ENCODE peak calls at places on chromosomes 4 and X, in five cellular contexts. T is non-pigmented ciliary epithelial cell, W is GM13976, K is ureter, I is pancreas. L is an unnamed sample.

GRCh38 chr4:185577592-185577940 is 42.3 kb upstream of the PDLIM3 start:
- DNase-seq in T (no peak), W (no peak), K (no peak), I (no peak), L (no peak)

GRCh38 chr4:116358633-116359222 is 726.6 kb downstream of the TRAM1L1 start:
- DNase-seq in T (peak), W (peak), K (no peak), I (peak), L (peak)

GRCh38 chr4:146329042-146329716 is 114.8 kb downstream of the REELD1 start:
- DNase-seq in T (peak), W (no peak), K (no peak), I (no peak), L (no peak)

GRCh38 chr4:82780398-82781231 is 18.0 kb downstream of the SCD5 start:
- DNase-seq in T (no peak), W (no peak), K (peak), I (peak), L (peak)

GRCh38 chr4:89204624-89205023 is 93.3 kb downstream of the TIGD2 start:
- DNase-seq in T (no peak), W (no peak), K (no peak), I (no peak), L (no peak)

GRCh38 chr4:130478406-130478805 is 1382.5 kb downstream of the C4orf33 start:
- DNase-seq in T (peak), W (no peak), K (no peak), I (no peak), L (no peak)

GRCh38 chr4:106238819-106239420 is 77.1 kb downstream of the TBCK start:
- DNase-seq in T (no peak), W (no peak), K (no peak), I (no peak), L (no peak)

GRCh38 chrX:63434665-63435064 is 83.5 kb upstream of the SPIN4 start:
- DNase-seq in T (no peak), W (no peak), K (no peak), I (no peak), L (no peak)

GRCh38 chrX:148601034-148601433 is 100.6 kb downstream of the AFF2 start:
- DNase-seq in T (no peak), W (no peak), K (no peak), I (no peak), L (no peak)

GRCh38 chrX:110477593-110478228 is 119.1 kb downstream of the RTL9 start:
- DNase-seq in T (no peak), W (no peak), K (no peak), I (no peak), L (no peak)

GRCh38 chrX:24259544-24260240 is 54.2 kb downstream of the SUPT20HL2 start:
- DNase-seq in T (no peak), W (peak), K (peak), I (peak), L (no peak)

GRCh38 chr4:185479507-185479971 is 8.0 kb upstream of the CCDC110 start:
- DNase-seq in T (no peak), W (peak), K (no peak), I (no peak), L (no peak)

GRCh38 chrX:78527263-78527662 is 131.9 kb downstream of the RTL3 start:
- DNase-seq in T (no peak), W (no peak), K (no peak), I (no peak), L (no peak)

GRCh38 chr4:146237092-146237491 is 22.8 kb downstream of the REELD1 start:
- DNase-seq in T (no peak), W (no peak), K (no peak), I (no peak), L (no peak)

GRCh38 chrX:14697453-14697852 is 168.1 kb downstream of the GLRA2 start:
- DNase-seq in T (no peak), W (peak), K (no peak), I (peak), L (peak)

GRCh38 chr4:113832795-113833194 is 71.3 kb upstream of the CAMK2D start:
- DNase-seq in T (no peak), W (no peak), K (no peak), I (no peak), L (no peak)

GRCh38 chrX:67613366-67613765 is 69.5 kb downstream of the AR start:
- DNase-seq in T (no peak), W (no peak), K (no peak), I (no peak), L (no peak)

GRCh38 chr4:121597346-121597934 is 99.3 kb downstream of the ANXA5 start:
- DNase-seq in T (peak), W (no peak), K (no peak), I (no peak), L (no peak)

GRCh38 chr4:10730019-10730418 is 45.5 kb upstream of the CLNK start:
- DNase-seq in T (no peak), W (no peak), K (no peak), I (no peak), L (no peak)

GRCh38 chr4:40931825-40932224 is 182.1 kb downstream of the NSUN7 start:
- DNase-seq in T (no peak), W (no peak), K (no peak), I (no peak), L (no peak)

GRCh38 chr4:1592179-1593037 is 91.7 kb downstream of the FAM53A start:
- DNase-seq in T (no peak), W (no peak), K (no peak), I (no peak), L (no peak)

GRCh38 chr4:168408620-168409019 is 71.7 kb downstream of the DDX60L start:
- DNase-seq in T (peak), W (no peak), K (peak), I (no peak), L (no peak)

GRCh38 chr4:8394125-8394524 is 46.4 kb downstream of the ACOX3 start:
- DNase-seq in T (peak), W (no peak), K (peak), I (no peak), L (peak)

GRCh38 chr4:19580090-19580489 is 671.6 kb upstream of the SLIT2 start:
- DNase-seq in T (no peak), W (no peak), K (no peak), I (no peak), L (no peak)

GRCh38 chr4:139919513-139919912 is 234.5 kb downstream of the MAML3 start:
- DNase-seq in T (no peak), W (no peak), K (no peak), I (no peak), L (no peak)

GRCh38 chr4:102535398-102536082 is 34.4 kb downstream of the NFKB1 start:
- DNase-seq in T (peak), W (no peak), K (no peak), I (no peak), L (no peak)

GRCh38 chrX:154457491-154458115 is 478 bp upstream of the PLXNA3 start:
- DNase-seq in T (no peak), W (peak), K (no peak), I (peak), L (peak)